ENCODE peak calls at places on chromosomes 11 and 22, in five cellular contexts. C is Caco-2; M is CD8-positive, alpha-beta memory T cell; G is HCT116; Z is A549. O is an unnamed sample.

GRCh38 chr22:33210129-33210784 is 152.1 kb upstream of the SYN3 start:
- DNase-seq in C (peak; percentile 56), M (no peak), Z (peak; percentile 24), G (no peak), O (peak; percentile 25)

GRCh38 chr11:12377106-12377823 is at the start of gene PARVA:
- DNase-seq in M (no peak), Z (peak; percentile 25), G (peak; percentile 15), C (peak; percentile 85), O (peak; percentile 66)

GRCh38 chr11:10657308-10658271 is 36.0 kb downstream of the IRAG1 start:
- DNase-seq in C (peak; percentile 73), M (no peak), Z (no peak), G (no peak), O (no peak)

GRCh38 chr22:30390974-30391691 is 3.9 kb upstream of the RNF215 start:
- DNase-seq in C (peak; percentile 74), G (peak; percentile 84), M (peak; percentile 64), Z (peak; percentile 44), O (peak; percentile 65)

GRCh38 chr11:108559340-108559739 is 34.2 kb downstream of the EXPH5 start:
- DNase-seq in M (no peak), G (no peak), C (no peak), Z (no peak), O (no peak)

GRCh38 chr11:34262601-34263081 is 95.2 kb downstream of the ABTB2 start:
- DNase-seq in Z (no peak), G (no peak), M (no peak), C (no peak), O (no peak)

GRCh38 chr11:121463689-121464335 is 11.0 kb upstream of the SORL1-AS1 start:
- DNase-seq in M (no peak), Z (no peak), G (no peak), C (no peak), O (no peak)

GRCh38 chr11:7596975-7597391 is 76.3 kb downstream of the CYB5R2 start:
- DNase-seq in Z (no peak), M (no peak), C (no peak), G (no peak), O (no peak)

GRCh38 chr11:48116843-48117242 is 99.8 kb upstream of the OR4B1 start:
- DNase-seq in Z (peak; percentile 35), M (no peak), G (no peak), C (peak; percentile 34), O (no peak)

GRCh38 chr11:2775083-2775625 is 75.4 kb upstream of the KCNQ1OT1 start:
- DNase-seq in G (no peak), C (no peak), M (no peak), Z (no peak), O (no peak)

GRCh38 chr11:73949912-73950311 is 914 bp upstream of the DNAJB13 start:
- DNase-seq in Z (no peak), G (no peak), C (no peak), M (no peak), O (no peak)

GRCh38 chr22:22944268-22944985 is 56.8 kb downstream of the IGLL5 start:
- DNase-seq in M (no peak), C (no peak), G (no peak), Z (no peak), O (no peak)

GRCh38 chr11:115580927-115581680 is 76.9 kb upstream of the CADM1 start:
- DNase-seq in Z (no peak), M (no peak), C (no peak), G (no peak), O (peak; percentile 16)

GRCh38 chr22:24142241-24142640 is 39.0 kb upstream of the SUSD2 start:
- DNase-seq in C (no peak), Z (no peak), G (no peak), M (no peak), O (no peak)

GRCh38 chr11:116800610-116801009 is 8.9 kb upstream of the APOA5 start:
- DNase-seq in G (no peak), C (no peak), Z (no peak), M (no peak), O (no peak)

GRCh38 chr11:58531865-58532341 is 24.0 kb upstream of the OR5B21 start:
- DNase-seq in C (no peak), M (no peak), Z (no peak), G (no peak), O (no peak)

GRCh38 chr11:10303558-10304363 is 1.1 kb upstream of the ADM start:
- DNase-seq in C (peak; percentile 82), Z (peak; percentile 55), G (no peak), M (no peak), O (no peak)

GRCh38 chr11:17905477-17905876 is 107.4 kb downstream of the SERGEF start:
- DNase-seq in C (no peak), M (no peak), Z (no peak), G (no peak), O (no peak)

GRCh38 chr11:7844521-7844920 is 47.8 kb upstream of the OR5P2 start:
- DNase-seq in C (no peak), M (no peak), G (no peak), Z (no peak), O (no peak)

GRCh38 chr22:25824828-25825474 is 83.0 kb downstream of the MYO18B start:
- DNase-seq in C (no peak), M (no peak), G (no peak), Z (no peak), O (no peak)

GRCh38 chr11:94734563-94735275 is 33.4 kb upstream of the AMOTL1 start:
- DNase-seq in C (no peak), Z (no peak), G (peak; percentile 54), M (no peak), O (peak; percentile 67)

GRCh38 chr11:106156290-106156937 is 79.0 kb downstream of the AASDHPPT start:
- DNase-seq in C (peak; percentile 71), G (peak; percentile 26), Z (peak; percentile 10), M (no peak), O (peak; percentile 15)

GRCh38 chr11:100855466-100856067 is 168.5 kb downstream of the ARHGAP42 start:
- DNase-seq in C (peak; percentile 65), M (no peak), G (peak; percentile 52), Z (peak; percentile 7), O (peak; percentile 18)

GRCh38 chr22:37054078-37054440 is 2.5 kb downstream of the KCTD17 start:
- DNase-seq in C (no peak), Z (no peak), G (no peak), M (no peak), O (no peak)

GRCh38 chr11:4467043-4467442 is 15.4 kb upstream of the OR52K1 start:
- DNase-seq in Z (no peak), M (no peak), G (no peak), C (no peak), O (no peak)

GRCh38 chr11:27055065-27055682 is 14.6 kb downstream of the BBOX1 start:
- DNase-seq in M (no peak), G (no peak), C (peak; percentile 60), Z (no peak), O (no peak)

GRCh38 chr11:34358258-34358665 is 452 bp upstream of the ABTB2 start:
- DNase-seq in M (no peak), G (peak; percentile 65), C (peak; percentile 72), Z (peak; percentile 71), O (no peak)

GRCh38 chr11:289145-289705 is 299 bp downstream of the PGGHG start:
- DNase-seq in C (no peak), G (no peak), Z (no peak), M (peak; percentile 40), O (no peak)

GRCh38 chr11:62804310-62805043 is 763 bp downstream of the NXF1 start:
- DNase-seq in C (no peak), M (no peak), Z (no peak), G (no peak), O (no peak)

GRCh38 chr11:27250867-27251266 is 112.1 kb downstream of the CCDC34 start:
- DNase-seq in Z (no peak), G (no peak), M (no peak), C (no peak), O (no peak)

GRCh38 chr11:133946541-133947297 is 10.0 kb downstream of the IGSF9B start:
- DNase-seq in G (no peak), C (no peak), M (peak; percentile 27), Z (no peak), O (no peak)

DNA sequence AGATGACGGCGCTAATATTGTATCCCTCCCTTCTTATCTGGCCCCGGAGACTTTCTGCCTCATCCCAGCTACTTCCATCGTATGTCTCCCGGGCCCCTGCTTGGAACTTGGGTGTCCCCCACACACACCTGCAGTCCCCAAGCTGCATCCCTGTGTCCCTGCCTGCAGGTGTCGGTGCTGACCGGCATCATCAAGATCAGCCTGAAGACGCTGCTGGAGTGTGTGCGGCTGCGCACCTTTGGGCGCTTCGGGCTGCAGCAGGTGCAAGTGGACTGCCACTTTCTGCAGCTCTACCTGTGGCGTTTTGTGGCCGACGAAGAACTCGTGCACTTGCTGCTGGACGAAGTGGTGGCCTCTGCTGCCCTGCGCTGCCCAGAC is 524 bp upstream of the TM7SF2 start:
- DNase-seq in C (no peak), M (no peak), G (no peak), Z (no peak), O (no peak)
- H3K4me3 ChIP-seq in C (no peak overlapping the region), M (no peak overlapping the region), G (no peak overlapping the region), Z (no peak overlapping the region), O (peak overlapping the region; percentile 1)

GRCh38 chr11:72720047-72720446 is 32.2 kb downstream of the ARAP1 start:
- DNase-seq in C (no peak), M (no peak), G (no peak), Z (no peak), O (no peak)

GRCh38 chr11:72721689-72722049 is 30.5 kb downstream of the ARAP1 start:
- DNase-seq in Z (no peak), M (peak; percentile 44), C (no peak), G (no peak), O (no peak)

GRCh38 chr11:72721276-72721675 is 30.9 kb downstream of the ARAP1 start:
- DNase-seq in G (no peak), Z (no peak), C (no peak), M (no peak), O (no peak)

GRCh38 chr11:72719551-72719950 is 32.7 kb downstream of the ARAP1 start:
- DNase-seq in G (no peak), M (no peak), Z (no peak), C (no peak), O (no peak)

GRCh38 chr11:72720806-72721205 is 31.4 kb downstream of the ARAP1 start:
- DNase-seq in M (no peak), Z (no peak), G (no peak), C (no peak), O (no peak)
- H3K4me1 ChIP-seq in M (peaks cover 60% of the 10 kb centered on the region), Z (peaks cover 35% of the 10 kb centered on the region), G (peaks cover 8% of the 10 kb centered on the region), C (peaks cover 4% of the 10 kb centered on the region), O (peaks cover 5% of the 10 kb centered on the region)

DNA sequence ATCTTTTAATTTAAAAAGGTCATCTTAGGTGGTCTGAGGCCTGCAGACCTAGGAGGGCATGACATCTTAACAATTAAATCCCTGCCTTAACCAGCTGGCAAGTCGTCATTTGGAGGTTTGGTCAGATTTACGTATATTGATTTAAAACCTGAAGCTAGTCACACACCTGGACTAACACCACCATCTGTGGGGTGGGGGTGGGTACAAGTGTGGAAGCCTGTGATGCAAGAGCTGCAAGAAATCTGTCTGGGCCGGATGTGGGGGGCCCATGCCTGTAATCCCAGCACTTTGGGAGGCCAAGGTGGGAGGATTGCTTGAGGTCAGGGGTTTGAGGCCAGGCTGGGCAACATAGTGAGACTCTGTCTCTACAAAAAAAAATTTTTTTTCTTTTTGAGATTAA is 11.6 kb downstream of the CCDC87 start:
- DNase-seq in M (no peak), C (no peak), G (no peak), Z (no peak), O (no peak)
- H3K4me3 ChIP-seq in M (no peak overlapping the region), C (no peak overlapping the region), G (no peak overlapping the region), Z (no peak overlapping the region), O (no peak overlapping the region)

DNA sequence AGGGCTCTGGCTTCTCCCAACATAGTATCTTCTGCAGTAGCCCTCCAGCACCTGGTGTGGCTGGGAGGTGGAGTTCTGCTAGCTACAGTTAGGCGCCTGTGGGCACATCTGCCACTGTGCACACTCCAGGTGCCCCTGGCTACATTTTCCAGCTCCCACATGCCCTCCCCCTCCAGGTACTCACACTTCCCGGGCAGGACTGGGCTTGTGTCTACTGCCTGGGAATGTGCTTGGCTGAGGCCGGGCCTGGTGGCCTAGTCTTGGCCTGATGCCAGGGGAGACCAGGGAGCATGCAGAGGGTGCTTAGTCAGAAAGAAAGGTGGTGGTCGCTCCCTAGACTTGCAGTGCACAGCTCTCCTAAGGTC is 15.9 kb downstream of the PHLDB1 start:
- DNase-seq in Z (no peak), C (no peak), M (no peak), G (no peak), O (no peak)
- H3K4me1 ChIP-seq in Z (peaks cover 70% of the 10 kb centered on the region), C (peaks cover 34% of the 10 kb centered on the region), M (peaks cover 8% of the 10 kb centered on the region), G (peaks cover 61% of the 10 kb centered on the region), O (peaks cover 16% of the 10 kb centered on the region)